ENCODE peak calls at places on chromosomes 11 and 22, in nine cellular contexts. One of them, this sample, is unnamed.

GRCh38 chr11:116513894-116514293 is 258.9 kb downstream of the BUD13 start:
- DNase-seq in G401: no peak
- DNase-seq in heart left ventricle: no peak
- DNase-seq in A673: peak; percentile 62
- DNase-seq in KBM-7: peak; percentile 40
- DNase-seq in H7: peak; percentile 77
- DNase-seq in NCI-H748 treated with DMSO at 0.1 percent for 48 hours: no peak
- DNase-seq in ACHN: peak; percentile 2
- DNase-seq in amygdala: no peak
- DNase-seq in this sample: peak; percentile 26

GRCh38 chr11:69655479-69656394 is 14.8 kb downstream of the CCND1 start:
- DNase-seq in G401: no peak
- DNase-seq in heart left ventricle: peak; percentile 16
- DNase-seq in H7: peak; percentile 59
- DNase-seq in NCI-H748 treated with DMSO at 0.1 percent for 48 hours: no peak
- DNase-seq in amygdala: no peak
- DNase-seq in KBM-7: no peak
- DNase-seq in ACHN: no peak
- DNase-seq in A673: peak; percentile 76
- DNase-seq in this sample: no peak

GRCh38 chr22:17606472-17606871 is 22.1 kb downstream of the ATP6V1E1 start:
- DNase-seq in amygdala: no peak
- DNase-seq in H7: no peak
- DNase-seq in NCI-H748 treated with DMSO at 0.1 percent for 48 hours: no peak
- DNase-seq in G401: peak; percentile 25
- DNase-seq in heart left ventricle: no peak
- DNase-seq in ACHN: no peak
- DNase-seq in KBM-7: no peak
- DNase-seq in A673: peak; percentile 22
- DNase-seq in this sample: no peak

GRCh38 chr22:22156716-22157499 is 87.7 kb upstream of the VPREB1 start:
- DNase-seq in G401: peak; percentile 39
- DNase-seq in NCI-H748 treated with DMSO at 0.1 percent for 48 hours: peak; percentile 52
- DNase-seq in KBM-7: peak; percentile 67
- DNase-seq in amygdala: no peak
- DNase-seq in ACHN: peak; percentile 81
- DNase-seq in heart left ventricle: no peak
- DNase-seq in A673: peak; percentile 77
- DNase-seq in H7: peak; percentile 79
- DNase-seq in this sample: peak; percentile 64

GRCh38 chr11:45791524-45791923 is 13.4 kb upstream of the SLC35C1 start:
- DNase-seq in H7: no peak
- DNase-seq in heart left ventricle: no peak
- DNase-seq in ACHN: no peak
- DNase-seq in A673: no peak
- DNase-seq in G401: no peak
- DNase-seq in KBM-7: no peak
- DNase-seq in amygdala: no peak
- DNase-seq in NCI-H748 treated with DMSO at 0.1 percent for 48 hours: no peak
- DNase-seq in this sample: no peak

GRCh38 chr22:41417622-41418390 is 28.8 kb downstream of the TOB2 start:
- DNase-seq in KBM-7: no peak
- DNase-seq in amygdala: peak; percentile 95
- DNase-seq in H7: peak; percentile 28
- DNase-seq in NCI-H748 treated with DMSO at 0.1 percent for 48 hours: no peak
- DNase-seq in G401: peak; percentile 99
- DNase-seq in ACHN: no peak
- DNase-seq in A673: no peak
- DNase-seq in heart left ventricle: peak; percentile 90
- DNase-seq in this sample: no peak

GRCh38 chr22:20131593-20131855 is at the start of gene ZDHHC8:
- DNase-seq in KBM-7: no peak
- DNase-seq in A673: peak; percentile 37
- DNase-seq in heart left ventricle: peak; percentile 60
- DNase-seq in NCI-H748 treated with DMSO at 0.1 percent for 48 hours: no peak
- DNase-seq in H7: peak; percentile 85
- DNase-seq in ACHN: no peak
- DNase-seq in G401: peak; percentile 45
- DNase-seq in amygdala: no peak
- DNase-seq in this sample: peak; percentile 62

GRCh38 chr11:27471588-27472397 is 797 bp downstream of the LGR4 start:
- DNase-seq in G401: peak; percentile 35
- DNase-seq in H7: peak; percentile 91
- DNase-seq in A673: peak; percentile 75
- DNase-seq in amygdala: peak; percentile 34
- DNase-seq in heart left ventricle: peak; percentile 54
- DNase-seq in NCI-H748 treated with DMSO at 0.1 percent for 48 hours: no peak
- DNase-seq in ACHN: peak; percentile 41
- DNase-seq in KBM-7: peak; percentile 74
- DNase-seq in this sample: peak; percentile 52

GRCh38 chr11:22508691-22509090 is 116.9 kb downstream of the FANCF start:
- DNase-seq in A673: no peak
- DNase-seq in ACHN: no peak
- DNase-seq in heart left ventricle: no peak
- DNase-seq in H7: no peak
- DNase-seq in KBM-7: no peak
- DNase-seq in amygdala: no peak
- DNase-seq in NCI-H748 treated with DMSO at 0.1 percent for 48 hours: no peak
- DNase-seq in G401: no peak
- DNase-seq in this sample: no peak

GRCh38 chr11:1049431-1049891 is 12.9 kb upstream of the MUC6 start:
- DNase-seq in KBM-7: no peak
- DNase-seq in H7: peak; percentile 45
- DNase-seq in NCI-H748 treated with DMSO at 0.1 percent for 48 hours: no peak
- DNase-seq in heart left ventricle: no peak
- DNase-seq in amygdala: no peak
- DNase-seq in A673: no peak
- DNase-seq in ACHN: no peak
- DNase-seq in G401: no peak
- DNase-seq in this sample: no peak

GRCh38 chr11:125941241-125941605 is 4.6 kb upstream of the VSIG10L2 start:
- DNase-seq in amygdala: no peak
- DNase-seq in A673: no peak
- DNase-seq in NCI-H748 treated with DMSO at 0.1 percent for 48 hours: no peak
- DNase-seq in heart left ventricle: no peak
- DNase-seq in H7: no peak
- DNase-seq in KBM-7: no peak
- DNase-seq in ACHN: no peak
- DNase-seq in G401: peak; percentile 86
- DNase-seq in this sample: no peak

GRCh38 chr22:18095101-18095805 is 15.4 kb upstream of the TUBA8 start:
- DNase-seq in amygdala: no peak
- DNase-seq in G401: peak; percentile 80
- DNase-seq in H7: no peak
- DNase-seq in heart left ventricle: no peak
- DNase-seq in KBM-7: no peak
- DNase-seq in A673: no peak
- DNase-seq in NCI-H748 treated with DMSO at 0.1 percent for 48 hours: no peak
- DNase-seq in ACHN: no peak
- DNase-seq in this sample: no peak

GRCh38 chr11:86570457-86570856 is 102.0 kb downstream of the ME3 start:
- DNase-seq in heart left ventricle: no peak
- DNase-seq in H7: no peak
- DNase-seq in NCI-H748 treated with DMSO at 0.1 percent for 48 hours: no peak
- DNase-seq in KBM-7: no peak
- DNase-seq in A673: no peak
- DNase-seq in G401: no peak
- DNase-seq in amygdala: no peak
- DNase-seq in ACHN: no peak
- DNase-seq in this sample: no peak

GRCh38 chr11:81497202-81497804 is 1236.4 kb downstream of the FAM181B start:
- DNase-seq in A673: peak; percentile 75
- DNase-seq in ACHN: peak; percentile 35
- DNase-seq in H7: peak; percentile 1
- DNase-seq in KBM-7: peak; percentile 53
- DNase-seq in amygdala: no peak
- DNase-seq in heart left ventricle: no peak
- DNase-seq in G401: peak; percentile 15
- DNase-seq in NCI-H748 treated with DMSO at 0.1 percent for 48 hours: peak; percentile 3
- DNase-seq in this sample: peak; percentile 4

GRCh38 chr11:109039611-109040010 is 374.7 kb downstream of the DDX10 start:
- DNase-seq in amygdala: no peak
- DNase-seq in heart left ventricle: no peak
- DNase-seq in H7: no peak
- DNase-seq in NCI-H748 treated with DMSO at 0.1 percent for 48 hours: no peak
- DNase-seq in KBM-7: no peak
- DNase-seq in A673: no peak
- DNase-seq in G401: no peak
- DNase-seq in ACHN: no peak
- DNase-seq in this sample: no peak

GRCh38 chr11:75946531-75947530 is 131.8 kb downstream of the UVRAG start:
- DNase-seq in A673: peak; percentile 80
- DNase-seq in ACHN: no peak
- DNase-seq in H7: no peak
- DNase-seq in KBM-7: peak; percentile 68
- DNase-seq in heart left ventricle: peak; percentile 25
- DNase-seq in amygdala: no peak
- DNase-seq in NCI-H748 treated with DMSO at 0.1 percent for 48 hours: no peak
- DNase-seq in G401: peak; percentile 83
- DNase-seq in this sample: no peak

GRCh38 chr11:12164061-12165014 is 53.9 kb downstream of the MICAL2 start:
- DNase-seq in A673: no peak
- DNase-seq in KBM-7: no peak
- DNase-seq in ACHN: peak; percentile 69
- DNase-seq in heart left ventricle: peak; percentile 26
- DNase-seq in amygdala: no peak
- DNase-seq in G401: peak; percentile 68
- DNase-seq in NCI-H748 treated with DMSO at 0.1 percent for 48 hours: no peak
- DNase-seq in H7: no peak
- DNase-seq in this sample: no peak

GRCh38 chr11:63212742-63213141 is 30.7 kb downstream of the SLC22A25 start:
- DNase-seq in NCI-H748 treated with DMSO at 0.1 percent for 48 hours: no peak
- DNase-seq in KBM-7: peak; percentile 54
- DNase-seq in amygdala: no peak
- DNase-seq in heart left ventricle: no peak
- DNase-seq in G401: no peak
- DNase-seq in H7: peak; percentile 28
- DNase-seq in A673: peak; percentile 66
- DNase-seq in ACHN: peak; percentile 19
- DNase-seq in this sample: no peak

This sample was measured in HuH-7.